ENCODE peak calls at places on chromosomes 1 and 21, in six cellular contexts. K is fibroblast of lung, S is tibial artery, T is ovary, Z is K562, X is ascending aorta. E is an unnamed sample. For H3K9me3, the result is how much of the 10 kb centered on the place peaks cover.

GRCh38 chr21:29360799-29361765 is 62.4 kb downstream of the BACH1 start:
- DNase-seq in S (no peak), K (no peak), X (no peak), T (no peak), Z (no peak), E (no peak)

GRCh38 chr1:182601416-182601786 is 2.8 kb downstream of the RGS16 start:
- DNase-seq in X (no peak), S (peak), Z (peak), K (peak), T (peak), E (peak)

GRCh38 chr1:54309631-54310366 is 96.4 kb downstream of the SSBP3 start:
- DNase-seq in Z (no peak), X (no peak), K (no peak), T (no peak), S (no peak), E (no peak)

GRCh38 chr1:51622455-51622913 is 5.6 kb downstream of the OSBPL9 start:
- DNase-seq in X (no peak), Z (peak), K (peak), T (no peak), S (peak), E (no peak)

GRCh38 chr1:54051936-54052469 is 1.0 kb downstream of the TMEM59 start:
- DNase-seq in X (no peak), S (no peak), K (peak), Z (peak), T (no peak), E (no peak)

GRCh38 chr1:201366696-201367095 is 10.8 kb downstream of the TNNT2 start:
- DNase-seq in T (no peak), S (no peak), Z (no peak), X (no peak), K (no peak), E (no peak)

GRCh38 chr1:71660417-71660816 is 579.6 kb upstream of the ZRANB2 start:
- DNase-seq in T (no peak), X (no peak), Z (no peak), K (peak), S (no peak), E (no peak)

GRCh38 chr21:31616216-31616615 is 43.3 kb upstream of the SOD1 start:
- DNase-seq in K (no peak), T (no peak), S (no peak), X (no peak), Z (no peak), E (no peak)

GRCh38 chr1:15056515-15057285 is 96.8 kb upstream of the TMEM51 start:
- DNase-seq in Z (no peak), S (no peak), K (peak), X (no peak), T (no peak), E (no peak)

GRCh38 chr1:172537366-172537765 is 4.4 kb downstream of the SUCO start:
- DNase-seq in X (no peak), K (no peak), T (no peak), Z (no peak), S (no peak), E (no peak)

GRCh38 chr1:172533511-172534116 is 664 bp downstream of the SUCO start:
- DNase-seq in X (peak), Z (peak), K (peak), S (peak), T (peak), E (no peak)

GRCh38 chr1:172540635-172541034 is 7.7 kb downstream of the SUCO start:
- DNase-seq in S (no peak), Z (no peak), X (no peak), K (no peak), T (no peak), E (no peak)

GRCh38 chr1:172536256-172536655 is 3.3 kb downstream of the SUCO start:
- DNase-seq in X (no peak), S (no peak), K (no peak), Z (no peak), T (no peak), E (no peak)

DNA sequence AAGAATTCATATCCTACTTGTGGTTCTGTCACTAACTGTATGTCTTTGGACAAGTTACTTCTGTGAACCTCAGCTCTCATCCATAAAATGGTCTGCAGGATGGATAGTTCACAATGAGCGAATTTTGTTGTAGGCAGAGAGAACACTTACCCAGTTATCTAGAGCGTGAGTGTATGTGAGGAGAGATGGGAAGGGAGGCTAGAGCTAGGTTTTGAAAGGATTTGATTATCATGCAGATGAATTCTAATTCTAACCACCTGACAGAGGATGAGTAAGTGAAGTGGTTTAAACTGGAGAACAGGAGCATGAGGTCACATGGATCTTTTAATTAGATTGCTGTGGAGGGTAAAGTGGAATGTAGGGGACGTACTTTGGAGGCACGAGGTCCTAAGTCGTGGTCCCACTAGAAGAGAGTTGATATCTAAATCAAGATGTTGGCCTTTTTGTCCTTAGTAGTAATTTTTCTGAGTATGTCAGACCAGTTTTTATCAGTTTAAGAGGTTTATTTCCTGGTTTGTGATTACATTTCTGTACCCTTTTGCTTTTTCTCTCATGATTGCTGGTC is 5.0 kb downstream of the SUCO start:
- DNase-seq in Z (no peak), S (no peak), K (no peak), X (no peak), T (no peak), E (no peak)
- H3K27ac ChIP-seq in Z (no peak), S (no peak), K (no peak), X (no peak), T (no peak), E (no peak)

GRCh38 chr21:26683996-26684395 is 110.9 kb upstream of the CYYR1 start:
- DNase-seq in S (no peak), X (no peak), Z (no peak), T (no peak), K (no peak), E (no peak)
- H3K9me3 ChIP-seq in S (under half), X (under half), Z (under half), T (under half), K (under half), E (under half)

GRCh38 chr1:217138839-217139466 is 415.7 kb upstream of the ESRRG start:
- DNase-seq in K (no peak), X (no peak), S (no peak), Z (no peak), T (no peak), E (no peak)

GRCh38 chr1:217139513-217139912 is 416.3 kb upstream of the ESRRG start:
- DNase-seq in X (no peak), Z (no peak), K (no peak), S (no peak), T (no peak), E (no peak)

GRCh38 chr1:217137210-217137871 is 414.1 kb upstream of the ESRRG start:
- DNase-seq in S (no peak), Z (no peak), T (no peak), X (no peak), K (no peak), E (no peak)

GRCh38 chr1:217136895-217137205 is 413.6 kb upstream of the ESRRG start:
- DNase-seq in Z (no peak), S (no peak), K (no peak), X (no peak), T (no peak), E (no peak)

GRCh38 chr1:217138173-217138838 is 415.1 kb upstream of the ESRRG start:
- DNase-seq in X (no peak), K (no peak), S (no peak), T (no peak), Z (no peak), E (no peak)
- H3K27ac ChIP-seq in X (no peak), K (no peak), S (no peak), T (no peak), Z (no peak), E (no peak)

DNA sequence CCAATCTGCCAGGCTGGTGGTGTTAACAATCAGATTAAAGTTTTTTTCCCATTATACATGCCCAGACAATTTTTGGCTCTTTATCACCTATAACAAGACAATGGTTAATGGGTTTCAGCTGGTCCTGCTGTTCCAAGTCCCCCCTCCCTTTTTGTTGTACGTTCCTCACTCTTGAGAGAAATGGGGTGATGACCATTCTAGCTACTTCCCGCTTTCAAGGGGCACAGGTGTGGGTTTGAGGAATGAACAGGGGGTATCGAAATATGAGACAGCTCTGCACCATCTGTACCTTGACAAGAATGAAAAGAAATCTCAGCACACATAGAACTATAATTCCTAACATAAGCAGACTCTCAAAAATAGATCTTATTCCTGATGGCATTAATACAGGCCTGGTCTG is 326.8 kb downstream of the PTPRU start:
- DNase-seq in T (no peak), K (no peak), Z (peak), S (no peak), X (no peak), E (no peak)
- H3K9me3 ChIP-seq in T (under half), K (under half), Z (under half), S (under half), X (under half), E (half or more)

GRCh38 chr1:111203681-111204210 is 3.3 kb upstream of the DENND2D start:
- DNase-seq in S (peak), K (peak), T (peak), X (peak), Z (no peak), E (peak)
- H3K27ac ChIP-seq in S (peak), K (no peak), T (no peak), X (peak), Z (no peak), E (peak)

GRCh38 chr21:9780441-9780937 is 740.9 kb upstream of the TPTE start:
- DNase-seq in Z (no peak), X (no peak), T (no peak), S (no peak), K (no peak), E (no peak)
- H3K9me3 ChIP-seq in Z (under half), X (under half), T (under half), S (under half), K (under half), E (under half)

GRCh38 chr1:207820568-207821463 is 69.0 kb downstream of the CD46 start:
- DNase-seq in K (no peak), Z (no peak), T (peak), X (no peak), S (peak), E (no peak)
- H3K27ac ChIP-seq in K (no peak), Z (no peak), T (no peak), X (peak), S (peak), E (no peak)

DNA sequence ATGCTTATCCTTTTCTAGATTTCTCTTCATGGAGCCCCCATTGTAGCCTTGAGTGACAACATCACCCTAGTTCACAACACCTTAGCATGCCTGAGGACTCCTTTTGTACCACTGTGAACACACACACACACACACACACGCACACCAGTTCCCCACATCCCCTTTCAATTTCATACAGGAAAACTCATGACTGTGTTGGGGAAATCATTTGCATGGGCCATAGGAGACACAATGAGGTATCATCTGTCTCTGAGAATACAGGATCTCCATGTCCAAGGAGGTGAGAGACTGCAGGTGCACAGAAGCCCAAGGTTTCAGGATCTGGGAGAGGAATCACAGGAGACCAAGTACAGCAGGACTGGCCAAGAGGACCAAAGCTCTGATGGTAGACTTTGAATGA is 119.7 kb downstream of the TPTE start:
- DNase-seq in K (no peak), Z (no peak), X (no peak), T (no peak), S (no peak), E (no peak)
- H3K9me3 ChIP-seq in K (under half), Z (under half), X (under half), T (under half), S (under half), E (under half)

GRCh38 chr1:179311149-179311700 is 17.6 kb downstream of the SOAT1 start:
- DNase-seq in T (no peak), K (no peak), S (no peak), X (no peak), Z (no peak), E (no peak)
- H3K27ac ChIP-seq in T (no peak), K (peak), S (no peak), X (no peak), Z (no peak), E (no peak)